ENCODE peak calls at places on chromosome 18, in seven cellular contexts. M is RPMI8226; C is uterus; S is stimulated activated naive CD8-positive, alpha-beta T cell treated with anti-CD3 and anti-CD28 coated beads, Interleukin-15, amount 100 ng/mL, for 72 hours; P is COR-L47; H is effector CD4-positive, alpha-beta T cell; K is tibial artery. J is an unnamed sample.

GRCh38 chr18:7637269-7637668 is 70.2 kb downstream of the PTPRM start:
- DNase-seq in M (no peak), C (no peak), S (no peak), P (no peak), H (no peak), K (no peak), J (no peak)

GRCh38 chr18:46623541-46623940 is 33.5 kb downstream of the LOXHD1 start:
- DNase-seq in M (peak), C (no peak), S (peak), P (no peak), H (no peak), K (no peak), J (no peak)

GRCh38 chr18:67301592-67301991 is 214.9 kb downstream of the DSEL start:
- DNase-seq in M (no peak), C (no peak), S (peak), P (no peak), H (no peak), K (no peak), J (no peak)

GRCh38 chr18:74153377-74153776 is 5.1 kb downstream of the TIMM21 start:
- DNase-seq in M (no peak), C (no peak), S (no peak), P (no peak), H (no peak), K (no peak), J (no peak)

GRCh38 chr18:21735452-21736015 is 5.1 kb upstream of the MIB1 start:
- DNase-seq in M (peak), C (no peak), S (no peak), P (no peak), H (peak), K (no peak), J (no peak)

GRCh38 chr18:28999711-29000110 is 822.8 kb upstream of the CDH2 start:
- DNase-seq in M (no peak), C (no peak), S (no peak), P (no peak), H (no peak), K (no peak), J (no peak)

GRCh38 chr18:54127759-54128378 is 96.6 kb downstream of the MBD2 start:
- DNase-seq in M (peak), C (no peak), S (no peak), P (peak), H (no peak), K (no peak), J (no peak)

GRCh38 chr18:4455113-4455811 is at the start of gene DLGAP1:
- DNase-seq in M (peak), C (no peak), S (no peak), P (no peak), H (no peak), K (peak), J (no peak)

GRCh38 chr18:74806073-74806472 is 208.4 kb downstream of the ZNF407 start:
- DNase-seq in M (no peak), C (no peak), S (no peak), P (no peak), H (no peak), K (no peak), J (no peak)

GRCh38 chr18:58578835-58579560 is 49.9 kb downstream of the ALPK2 start:
- DNase-seq in M (no peak), C (no peak), S (no peak), P (no peak), H (no peak), K (no peak), J (no peak)

GRCh38 chr18:7338846-7339245 is 108.0 kb downstream of the LRRC30 start:
- DNase-seq in M (no peak), C (no peak), S (no peak), P (no peak), H (no peak), K (no peak), J (no peak)

GRCh38 chr18:76131738-76132137 is 363.3 kb downstream of the ZNF516 start:
- DNase-seq in M (peak), C (no peak), S (no peak), P (no peak), H (no peak), K (no peak), J (no peak)

GRCh38 chr18:40414155-40414754 is 1540.8 kb upstream of the PIK3C3 start:
- DNase-seq in M (no peak), C (no peak), S (no peak), P (no peak), H (no peak), K (no peak), J (no peak)

GRCh38 chr18:78619854-78620253 is 359.8 kb upstream of the SALL3 start:
- DNase-seq in M (no peak), C (no peak), S (no peak), P (no peak), H (no peak), K (no peak), J (no peak)

GRCh38 chr18:42742976-42743755 is 372.3 kb downstream of the RIT2 start:
- DNase-seq in M (no peak), C (no peak), S (no peak), P (no peak), H (no peak), K (no peak), J (no peak)